ENCODE peak calls at places on chromosomes 16 and 17, in nine cellular contexts. O is mesendoderm; U is amygdala; P is SHP77; E is NT2/D1; D is astrocyte of the spinal cord; I is AG04450; C is SW480; H is activated T-cell treated with anti-CD3 and anti-CD28 coated beads, Interleukin-2, amount 50 U/mL, for 4 hours. F is an unnamed sample.

GRCh38 chr16:30775131-30775380 is 11.9 kb downstream of the ZNF629 start:
- DNase-seq in U (no peak), H (no peak), O (no peak), E (no peak), P (no peak), I (no peak), C (no peak), D (no peak), F (no peak)

GRCh38 chr17:2302740-2303277 is 776 bp downstream of the SMG6 start:
- DNase-seq in E (no peak), I (no peak), D (peak; percentile 22), P (no peak), U (no peak), O (peak; percentile 51), H (no peak), C (peak; percentile 9), F (no peak)

GRCh38 chr17:1779571-1780074 is 17.8 kb downstream of the SERPINF1 start:
- DNase-seq in U (no peak), H (no peak), E (no peak), O (no peak), I (peak; percentile 90), D (peak; percentile 98), P (no peak), C (peak; percentile 42), F (peak; percentile 88)

GRCh38 chr16:73669535-73670274 is 621.8 kb upstream of the ZFHX3 start:
- DNase-seq in E (no peak), U (no peak), C (no peak), H (no peak), O (no peak), I (no peak), P (no peak), D (no peak), F (no peak)

GRCh38 chr16:81515281-81515680 is 70.7 kb downstream of the CMIP start:
- DNase-seq in U (no peak), D (no peak), O (no peak), E (no peak), I (no peak), P (peak; percentile 63), C (no peak), H (no peak), F (no peak)

GRCh38 chr17:36653374-36653773 is 52.0 kb downstream of the MRM1 start:
- DNase-seq in C (no peak), U (no peak), H (no peak), E (no peak), D (no peak), O (no peak), P (no peak), I (no peak), F (no peak)

GRCh38 chr17:76382305-76382802 is 2.1 kb upstream of the SPHK1 start:
- DNase-seq in C (no peak), I (no peak), E (no peak), U (no peak), D (peak; percentile 49), O (peak; percentile 80), P (no peak), H (peak; percentile 22), F (peak; percentile 46)

GRCh38 chr17:41301204-41301790 is 1.4 kb downstream of the KRTAP29-1 start:
- DNase-seq in C (no peak), D (no peak), H (no peak), O (no peak), I (no peak), U (no peak), E (no peak), P (no peak), F (peak; percentile 62)

GRCh38 chr16:16041196-16041892 is 91.9 kb downstream of the ABCC1 start:
- DNase-seq in E (peak; percentile 66), D (no peak), I (no peak), H (no peak), U (no peak), C (no peak), O (peak; percentile 46), P (no peak), F (no peak)

GRCh38 chr16:70255584-70255983 is 3.8 kb upstream of the EXOSC6 start:
- DNase-seq in D (no peak), O (no peak), P (no peak), E (no peak), C (no peak), I (no peak), U (no peak), H (no peak), F (no peak)

GRCh38 chr17:751269-752001 is 629 bp downstream of the GEMIN4 start:
- DNase-seq in U (no peak), C (peak; percentile 41), I (no peak), D (peak; percentile 34), P (peak; percentile 17), O (no peak), H (peak; percentile 47), E (no peak), F (peak; percentile 59)

GRCh38 chr17:17106716-17107115 is 64.5 kb downstream of the MPRIP start:
- DNase-seq in O (no peak), P (no peak), D (no peak), I (no peak), H (no peak), U (no peak), C (no peak), E (no peak), F (no peak)

GRCh38 chr16:28259091-28259780 is 33.1 kb upstream of the SBK1 start:
- DNase-seq in O (no peak), U (no peak), H (no peak), E (no peak), C (no peak), P (no peak), D (no peak), I (no peak), F (no peak)

GRCh38 chr16:67936124-67936875 is at the start of gene PSMB10:
- DNase-seq in I (no peak), O (peak; percentile 41), H (no peak), E (no peak), C (peak; percentile 74), D (peak; percentile 71), P (no peak), U (peak; percentile 57), F (peak; percentile 51)

GRCh38 chr16:54180421-54181359 is 105.9 kb downstream of the IRX3 start:
- DNase-seq in H (no peak), E (no peak), U (no peak), C (no peak), I (no peak), D (no peak), P (no peak), O (no peak), F (no peak)

GRCh38 chr16:72051818-72052217 is 2.5 kb upstream of the HP start:
- DNase-seq in D (no peak), P (no peak), O (no peak), H (no peak), E (no peak), I (no peak), C (no peak), U (no peak), F (no peak)

GRCh38 chr16:57614546-57615343 is 13.7 kb upstream of the ADGRG1 start:
- DNase-seq in D (no peak), H (peak; percentile 28), E (no peak), U (no peak), O (no peak), I (no peak), P (no peak), C (no peak), F (no peak)

GRCh38 chr17:41583137-41584127 is 3.3 kb downstream of the KRT14 start:
- DNase-seq in P (no peak), O (no peak), I (no peak), E (no peak), D (no peak), H (no peak), U (no peak), C (no peak), F (no peak)

GRCh38 chr17:37791985-37792384 is 47.1 kb upstream of the HNF1B start:
- DNase-seq in D (no peak), H (no peak), I (no peak), E (no peak), U (no peak), C (no peak), O (no peak), P (no peak), F (no peak)

GRCh38 chr16:11188801-11189740 is 66.9 kb downstream of the SOCS1 start:
- DNase-seq in U (peak; percentile 10), H (no peak), P (no peak), O (no peak), D (no peak), I (no peak), C (no peak), E (no peak), F (no peak)

GRCh38 chr16:67805718-67806427 is 487 bp downstream of the RANBP10 start:
- DNase-seq in C (no peak), O (no peak), U (no peak), E (no peak), D (no peak), P (no peak), H (no peak), I (no peak), F (peak; percentile 13)

GRCh38 chr17:35022536-35023063 is 40.9 kb downstream of the RFFL start:
- DNase-seq in P (peak; percentile 37), E (no peak), U (peak; percentile 82), C (no peak), O (peak; percentile 44), H (peak; percentile 68), D (peak; percentile 96), I (peak; percentile 65), F (peak; percentile 73)

GRCh38 chr17:4949321-4950074 is 1.2 kb upstream of the PFN1 start:
- DNase-seq in H (peak; percentile 71), O (peak; percentile 90), U (peak; percentile 45), D (peak; percentile 70), I (no peak), E (no peak), P (peak; percentile 74), C (peak; percentile 81), F (peak; percentile 79)

GRCh38 chr16:88103581-88104188 is 152.5 kb downstream of the BANP start:
- DNase-seq in E (no peak), P (no peak), O (no peak), H (no peak), C (no peak), I (no peak), U (no peak), D (no peak), F (no peak)

GRCh38 chr16:19396555-19397011 is 21.1 kb upstream of the TMC5 start:
- DNase-seq in D (no peak), O (no peak), E (no peak), H (no peak), U (no peak), P (no peak), C (no peak), I (no peak), F (no peak)

GRCh38 chr17:37493249-37494027 is 3.7 kb downstream of the DUSP14 start:
- DNase-seq in O (no peak), D (peak; percentile 93), P (no peak), C (peak; percentile 80), I (peak; percentile 81), E (no peak), H (no peak), U (no peak), F (no peak)

GRCh38 chr17:74408262-74408661 is 23.6 kb upstream of the GPRC5C start:
- DNase-seq in H (no peak), U (no peak), D (no peak), P (peak; percentile 79), I (no peak), E (no peak), O (peak; percentile 61), C (peak; percentile 72), F (no peak)

GRCh38 chr17:62727916-62728672 is 80.0 kb downstream of the MARCHF10 start:
- DNase-seq in O (peak; percentile 51), H (no peak), U (no peak), C (no peak), I (no peak), E (no peak), D (no peak), P (no peak), F (no peak)

GRCh38 chr16:30888856-30889499 is 4.9 kb downstream of the BCL7C start:
- DNase-seq in D (no peak), O (no peak), P (no peak), E (no peak), H (no peak), I (no peak), C (no peak), U (no peak), F (no peak)

GRCh38 chr16:85752511-85753420 is 1.9 kb upstream of the C16orf74 start:
- DNase-seq in O (peak; percentile 73), E (no peak), U (no peak), C (no peak), D (no peak), I (no peak), P (peak; percentile 44), H (no peak), F (peak; percentile 49)

GRCh38 chr17:5499790-5500189 is 13.4 kb downstream of the MIS12 start:
- DNase-seq in P (no peak), I (no peak), E (no peak), D (no peak), O (peak; percentile 38), U (peak; percentile 33), C (no peak), H (no peak), F (no peak)